ENCODE peak calls at places on chromosomes 7 and 10, in four cellular contexts. Q is upper lobe of right lung; U is CD8-positive, alpha-beta T cell; X is aorta. I is an unnamed sample.
A peak's percentile ranks its signal among the peaks of the same experiment; 100 is the strongest.

GRCh38 chr7:30898411-30898810 is 13.2 kb upstream of the AQP1 start:
- DNase-seq in Q (no peak), X (no peak), U (no peak), I (no peak)

GRCh38 chr10:21496285-21497176 is 29.0 kb downstream of the SKIDA1 start:
- DNase-seq in Q (peak; percentile 80), U (peak; percentile 29), X (peak; percentile 62), I (peak; percentile 87)

GRCh38 chr7:70588151-70588550 is 543.8 kb upstream of the GALNT17 start:
- DNase-seq in Q (no peak), U (no peak), X (no peak), I (no peak)

GRCh38 chr7:127541548-127541947 is 43.8 kb downstream of the GCC1 start:
- DNase-seq in X (no peak), Q (no peak), U (no peak), I (no peak)

GRCh38 chr7:67870396-67870795 is 873.8 kb downstream of the TYW1 start:
- DNase-seq in Q (no peak), X (no peak), U (no peak), I (no peak)

GRCh38 chr7:32259917-32260596 is 189.8 kb upstream of the PDE1C start:
- DNase-seq in X (no peak), U (no peak), Q (no peak), I (no peak)

GRCh38 chr7:100220833-100221718 is 1.3 kb downstream of the PVRIG start:
- DNase-seq in U (peak; percentile 77), Q (no peak), X (peak; percentile 60), I (no peak)

GRCh38 chr10:129104266-129105045 is 362.6 kb upstream of the MGMT start:
- DNase-seq in Q (no peak), U (no peak), X (no peak), I (no peak)

GRCh38 chr7:388961-389701 is 99.2 kb downstream of the FOXL3 start:
- DNase-seq in U (no peak), X (peak; percentile 29), Q (peak; percentile 52), I (peak; percentile 35)

GRCh38 chr7:22730921-22731654 is 4.1 kb downstream of the IL6 start:
- DNase-seq in X (no peak), Q (no peak), U (no peak), I (no peak)

GRCh38 chr7:158317238-158318205 is 270.1 kb downstream of the PTPRN2 start:
- DNase-seq in X (no peak), U (no peak), Q (no peak), I (no peak)

GRCh38 chr7:30465342-30466170 is 13.0 kb downstream of the NOD1 start:
- DNase-seq in X (no peak), Q (no peak), U (no peak), I (no peak)

GRCh38 chr7:133135451-133135850 is 53.6 kb upstream of the CHCHD3 start:
- DNase-seq in X (no peak), U (no peak), Q (no peak), I (no peak)

GRCh38 chr7:75652788-75653187 is 86.0 kb downstream of the HIP1 start:
- DNase-seq in U (no peak), X (no peak), Q (no peak), I (no peak)

GRCh38 chr10:71608863-71609768 is 110.5 kb downstream of the C10orf105 start:
- DNase-seq in Q (peak; percentile 87), U (peak; percentile 42), X (peak; percentile 85), I (peak; percentile 89)

GRCh38 chr7:69211739-69212138 is 386.5 kb upstream of the AUTS2 start:
- DNase-seq in Q (no peak), U (no peak), X (no peak), I (no peak)

GRCh38 chr7:25361388-25361787 is 133.1 kb upstream of the NPVF start:
- DNase-seq in X (no peak), U (no peak), Q (no peak), I (no peak)

GRCh38 chr10:11838298-11838852 is 15.2 kb downstream of the PROSER2 start:
- DNase-seq in X (no peak), Q (no peak), U (no peak), I (no peak)

GRCh38 chr7:17646181-17646956 is 293.9 kb downstream of the SNX13 start:
- DNase-seq in X (no peak), Q (no peak), U (no peak), I (no peak)

GRCh38 chr7:143214789-143215679 is 6.8 kb upstream of the TAS2R40 start:
- DNase-seq in X (peak; percentile 60), Q (no peak), U (peak; percentile 53), I (peak; percentile 72)

GRCh38 chr10:72335394-72336258 is 19.1 kb downstream of the DNAJB12 start:
- DNase-seq in X (peak; percentile 76), U (no peak), Q (peak; percentile 75), I (peak; percentile 76)

GRCh38 chr10:14360515-14360914 is 29.8 kb upstream of the FRMD4A start:
- DNase-seq in U (no peak), X (no peak), Q (no peak), I (no peak)

GRCh38 chr7:27124979-27125689 is 5.4 kb downstream of the HOXA4 start:
- DNase-seq in U (no peak), X (no peak), Q (no peak), I (no peak)

GRCh38 chr7:50595538-50596102 is 30.4 kb upstream of the DDC start:
- DNase-seq in U (no peak), Q (no peak), X (no peak), I (no peak)

GRCh38 chr7:75638607-75639070 is 100.1 kb downstream of the HIP1 start:
- DNase-seq in X (peak; percentile 72), Q (peak; percentile 80), U (no peak), I (peak; percentile 30)

GRCh38 chr7:120110169-120110568 is 162.8 kb upstream of the KCND2 start:
- DNase-seq in X (no peak), U (no peak), Q (no peak), I (no peak)

GRCh38 chr10:21497177-21497807 is 28.2 kb downstream of the SKIDA1 start:
- DNase-seq in Q (peak; percentile 97), X (peak; percentile 94), U (no peak), I (peak; percentile 88)

GRCh38 chr10:116722736-116723427 is 19.5 kb downstream of the HSPA12A start:
- DNase-seq in X (no peak), Q (no peak), U (no peak), I (no peak)

DNA sequence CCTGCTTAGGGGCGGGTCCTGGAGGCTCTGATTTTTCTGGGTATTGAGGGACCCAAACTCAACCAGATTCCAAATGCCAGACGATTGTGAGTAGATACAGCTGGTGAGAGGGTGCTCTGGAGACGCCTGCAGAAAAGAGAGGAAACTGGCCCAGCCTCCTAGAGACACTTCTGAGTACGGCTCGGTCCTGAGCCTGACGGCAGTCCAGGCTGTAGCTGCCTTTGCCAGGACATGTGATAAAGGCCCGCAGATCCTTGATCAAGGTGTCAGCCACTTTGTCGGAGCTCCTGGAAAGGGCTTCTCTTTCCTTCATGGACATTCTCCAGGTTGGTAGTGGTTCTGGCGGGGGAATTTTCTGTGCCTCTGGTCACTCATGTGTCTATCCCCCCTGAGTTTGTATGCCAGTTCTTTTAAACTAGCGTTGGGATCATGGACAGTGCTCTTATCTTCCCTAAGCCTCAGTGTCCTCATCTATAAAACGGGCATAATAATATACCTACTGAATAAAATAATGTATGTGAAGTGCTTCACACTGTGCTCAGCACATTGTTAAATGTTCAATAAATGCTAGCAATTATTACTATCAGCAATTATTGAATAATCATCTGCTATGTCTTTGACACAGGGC is 42.4 kb upstream of the BTRC start:
- DNase-seq in Q (no peak), X (no peak), U (no peak), I (no peak)
- H3K27me3 ChIP-seq in Q (peaks cover 50% of the 10 kb centered on the region), X (no peaks in the 10 kb centered on the region), U (no peaks in the 10 kb centered on the region), I (no peaks in the 10 kb centered on the region)

GRCh38 chr10:88390041-88390440 is 193.1 kb downstream of the RNLS start:
- DNase-seq in Q (no peak), U (no peak), X (no peak), I (no peak)
- H3K4me1 ChIP-seq in Q (peaks cover 25% of the 10 kb centered on the region), U (peaks cover 55% of the 10 kb centered on the region), X (no peaks in the 10 kb centered on the region), I (peaks cover 6% of the 10 kb centered on the region)

DNA sequence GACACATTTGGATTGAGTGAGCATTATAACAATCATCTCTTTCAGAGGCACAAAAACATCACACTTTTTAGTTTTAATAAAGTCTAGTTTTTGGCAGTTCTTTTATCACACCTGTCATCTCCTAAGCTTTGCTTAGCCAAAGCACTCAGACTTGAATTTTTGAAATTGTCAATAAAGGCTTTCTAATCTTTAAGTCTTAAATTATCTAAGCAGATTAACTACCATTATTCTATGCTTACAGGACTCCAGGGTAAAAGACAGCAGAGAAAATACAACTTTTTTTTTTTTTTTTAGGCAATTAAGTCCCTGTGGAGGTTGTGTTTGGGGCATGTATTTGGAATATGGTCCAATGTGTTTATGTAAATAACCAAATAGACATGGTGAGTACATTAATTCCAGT is 17.6 kb upstream of the DLX6 start:
- DNase-seq in Q (no peak), X (no peak), U (no peak), I (no peak)
- H3K27me3 ChIP-seq in Q (peaks cover 63% of the 10 kb centered on the region), X (no peaks in the 10 kb centered on the region), U (peaks cover 26% of the 10 kb centered on the region), I (peaks cover 14% of the 10 kb centered on the region)

GRCh38 chr10:132407846-132408278 is 10.9 kb downstream of the PWWP2B start:
- DNase-seq in U (no peak), Q (peak; percentile 91), X (no peak), I (peak; percentile 93)

GRCh38 chr10:132408823-132409666 is 12.0 kb downstream of the PWWP2B start:
- DNase-seq in U (no peak), X (no peak), Q (peak; percentile 87), I (peak; percentile 95)

GRCh38 chr10:132409667-132410028 is 12.6 kb downstream of the PWWP2B start:
- DNase-seq in Q (no peak), X (no peak), U (no peak), I (peak; percentile 61)

GRCh38 chr10:132407243-132407746 is 10.3 kb downstream of the PWWP2B start:
- DNase-seq in U (no peak), X (no peak), Q (peak; percentile 91), I (peak; percentile 95)

DNA sequence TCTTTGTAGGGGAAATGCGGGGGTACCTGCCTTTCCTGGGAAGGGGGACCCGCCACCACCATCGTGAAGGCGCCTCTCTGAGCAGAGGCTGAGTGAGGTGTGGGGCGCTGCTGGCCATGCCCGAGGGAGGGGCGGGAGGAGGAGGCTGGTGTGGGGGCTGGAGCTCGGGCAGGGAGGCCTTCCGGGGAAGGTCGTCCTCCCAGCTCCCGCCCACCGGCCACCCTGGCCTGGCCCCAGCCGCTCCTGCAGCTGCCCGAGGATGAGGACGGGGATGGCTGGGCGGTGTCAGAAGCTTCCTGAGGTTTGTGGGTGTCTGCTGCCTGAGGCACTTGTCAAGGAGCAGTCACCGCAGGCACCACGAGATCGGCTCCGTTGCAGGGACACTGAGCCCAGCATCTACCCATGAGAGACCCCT is 11.4 kb downstream of the PWWP2B start:
- DNase-seq in Q (peak; percentile 85), X (no peak), U (no peak), I (peak; percentile 71)
- H3K4me1 ChIP-seq in Q (peaks cover 62% of the 10 kb centered on the region), X (no peaks in the 10 kb centered on the region), U (peaks cover 19% of the 10 kb centered on the region), I (peaks cover 79% of the 10 kb centered on the region)

DNA sequence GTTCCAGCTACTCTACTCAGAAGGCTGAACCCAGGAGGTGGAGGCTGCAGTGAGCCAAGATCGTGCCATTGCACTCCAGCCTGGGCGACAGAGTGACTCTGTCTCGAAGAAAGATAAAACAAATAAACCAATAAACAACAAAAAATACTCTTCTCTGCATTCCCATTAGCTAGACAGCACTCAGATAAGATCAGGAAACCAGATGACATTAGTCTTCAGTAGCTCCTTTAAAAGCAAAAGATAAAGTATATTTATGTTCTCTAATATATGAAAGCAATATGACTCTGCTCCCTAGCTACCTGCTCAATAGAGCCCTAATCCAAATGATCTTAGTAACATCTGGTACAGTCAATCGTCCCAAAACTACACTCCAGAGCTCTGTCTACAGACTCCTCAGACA is 212.9 kb downstream of the ELMO1 start:
- DNase-seq in Q (no peak), X (no peak), U (no peak), I (no peak)
- H3K27me3 ChIP-seq in Q (no peaks in the 10 kb centered on the region), X (no peaks in the 10 kb centered on the region), U (no peaks in the 10 kb centered on the region), I (no peaks in the 10 kb centered on the region)